ENCODE peak calls at places on chromosomes 6 and 20, in four cellular contexts. One of them, this sample, is unnamed. For H3K27me3, the result is how much of the 10 kb centered on the place peaks cover.

GRCh38 chr6:45959534-45960195 is 56.0 kb downstream of the CLIC5 start:
- DNase-seq in heart left ventricle: no peak
- DNase-seq in IMR-90: no peak
- DNase-seq in stomach: no peak
- DNase-seq in this sample: no peak

GRCh38 chr6:101011165-101011564 is 130.0 kb upstream of the ASCC3 start:
- DNase-seq in heart left ventricle: no peak
- DNase-seq in IMR-90: no peak
- DNase-seq in stomach: no peak
- DNase-seq in this sample: no peak

GRCh38 chr6:6905961-6906518 is 201.7 kb upstream of the RREB1 start:
- DNase-seq in heart left ventricle: no peak
- DNase-seq in IMR-90: no peak
- DNase-seq in stomach: no peak
- DNase-seq in this sample: no peak

GRCh38 chr6:3785745-3786098 is 34.2 kb upstream of the PXDC1 start:
- DNase-seq in heart left ventricle: no peak
- DNase-seq in IMR-90: no peak
- DNase-seq in stomach: no peak
- DNase-seq in this sample: no peak

GRCh38 chr6:164628302-164628931 is 681.0 kb downstream of the C6orf118 start:
- DNase-seq in heart left ventricle: no peak
- DNase-seq in IMR-90: no peak
- DNase-seq in stomach: no peak
- DNase-seq in this sample: no peak

GRCh38 chr6:35139924-35140524 is 1.1 kb downstream of the TCP11 start:
- DNase-seq in heart left ventricle: peak
- DNase-seq in IMR-90: peak
- DNase-seq in stomach: peak
- DNase-seq in this sample: no peak

GRCh38 chr6:28606424-28607391 is 81.0 kb downstream of the GPX5 start:
- DNase-seq in heart left ventricle: no peak
- DNase-seq in IMR-90: peak
- DNase-seq in stomach: no peak
- DNase-seq in this sample: no peak

GRCh38 chr6:141977782-141978181 is 154.9 kb upstream of the GJE1 start:
- DNase-seq in heart left ventricle: no peak
- DNase-seq in IMR-90: no peak
- DNase-seq in stomach: no peak
- DNase-seq in this sample: no peak

GRCh38 chr6:82612475-82612874 is 248.9 kb downstream of the TPBG start:
- DNase-seq in heart left ventricle: no peak
- DNase-seq in IMR-90: no peak
- DNase-seq in stomach: no peak
- DNase-seq in this sample: no peak

GRCh38 chr20:33217052-33217451 is at the start of gene BPIFA3:
- DNase-seq in heart left ventricle: no peak
- DNase-seq in IMR-90: no peak
- DNase-seq in stomach: no peak
- DNase-seq in this sample: no peak

GRCh38 chr6:92706976-92707375 is 712.4 kb downstream of the EPHA7 start:
- DNase-seq in heart left ventricle: no peak
- DNase-seq in IMR-90: no peak
- DNase-seq in stomach: no peak
- DNase-seq in this sample: no peak

GRCh38 chr20:57389695-57390603 is 1.2 kb upstream of the RBM38 start:
- DNase-seq in heart left ventricle: peak
- DNase-seq in IMR-90: no peak
- DNase-seq in stomach: no peak
- DNase-seq in this sample: peak

GRCh38 chr20:57390604-57391438 is at the start of gene RBM38:
- DNase-seq in heart left ventricle: peak
- DNase-seq in IMR-90: peak
- DNase-seq in stomach: peak
- DNase-seq in this sample: peak

GRCh38 chr20:57387463-57387862 is 3.7 kb upstream of the RBM38 start:
- DNase-seq in heart left ventricle: no peak
- DNase-seq in IMR-90: no peak
- DNase-seq in stomach: no peak
- DNase-seq in this sample: no peak

GRCh38 chr20:57387945-57388351 is 3.2 kb upstream of the RBM38 start:
- DNase-seq in heart left ventricle: no peak
- DNase-seq in IMR-90: no peak
- DNase-seq in stomach: peak
- DNase-seq in this sample: no peak

DNA sequence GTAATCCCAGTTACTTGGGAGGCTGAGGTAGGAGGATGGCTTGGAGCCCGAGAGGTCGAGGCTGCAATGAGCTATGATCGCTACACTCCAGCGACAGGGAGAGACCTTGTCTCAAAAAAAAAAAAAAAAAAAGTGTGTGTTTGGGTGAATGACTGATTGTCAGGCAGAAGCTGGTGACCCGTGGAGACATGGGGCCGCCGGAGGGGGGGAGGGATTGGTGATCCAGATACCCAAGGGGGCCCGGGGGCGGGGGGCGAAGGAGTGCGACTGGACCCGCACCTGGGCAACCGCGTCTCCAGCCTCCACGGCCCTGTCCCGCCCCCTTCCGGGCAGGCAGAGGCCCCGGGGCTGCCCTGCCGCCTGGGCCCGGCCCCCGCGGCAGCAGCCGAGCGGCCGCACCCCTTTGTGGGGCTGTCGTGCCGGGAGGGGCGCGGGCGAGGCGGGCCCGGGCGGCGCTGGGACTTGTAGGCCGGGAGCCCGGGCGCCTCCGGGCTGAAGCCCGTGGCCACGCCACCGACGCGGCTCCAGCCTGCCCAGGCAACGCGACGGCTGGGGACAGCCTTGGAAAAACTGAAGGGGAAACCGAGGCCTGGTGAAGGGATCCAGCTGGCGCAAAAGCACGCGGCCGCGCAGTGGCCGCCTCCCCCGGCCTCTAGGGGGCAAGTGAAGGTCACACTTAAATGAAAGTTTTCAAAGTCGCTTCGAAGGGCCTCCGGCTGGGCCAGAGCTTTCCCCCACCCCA is 2.1 kb upstream of the RBM38 start:
- DNase-seq in heart left ventricle: peak
- DNase-seq in IMR-90: peak
- DNase-seq in stomach: peak
- DNase-seq in this sample: peak
- TF ChIP-seq POLR2A in heart left ventricle: no peak
- TF ChIP-seq POLR2A in IMR-90: no peak
- TF ChIP-seq POLR2A in stomach: no peak
- TF ChIP-seq POLR2A in this sample: peak

DNA sequence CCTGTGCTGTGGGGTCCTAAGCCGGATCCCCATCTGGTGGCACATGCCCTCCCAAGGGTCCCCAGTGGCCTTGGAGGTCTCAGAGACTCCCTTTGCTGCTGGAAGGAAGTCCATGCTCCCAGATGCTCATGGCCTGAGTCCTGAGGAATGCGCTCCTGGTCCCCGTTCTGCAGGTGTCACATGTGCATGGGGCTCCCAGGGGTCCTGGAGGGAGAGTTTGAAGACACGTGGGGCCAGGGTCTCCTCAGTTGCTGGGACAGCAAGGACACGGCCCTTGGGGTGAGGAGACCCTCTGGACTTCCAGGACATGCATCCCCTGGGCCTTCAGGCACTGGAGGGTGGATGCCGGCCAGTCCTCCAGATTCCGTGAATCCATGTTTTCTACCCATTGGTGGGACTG is 11.7 kb downstream of the ZBP1 start:
- DNase-seq in heart left ventricle: no peak
- DNase-seq in IMR-90: no peak
- DNase-seq in stomach: no peak
- DNase-seq in this sample: no peak
- H3K27me3 ChIP-seq in heart left ventricle: under half
- H3K27me3 ChIP-seq in IMR-90: under half
- H3K27me3 ChIP-seq in stomach: under half
- H3K27me3 ChIP-seq in this sample: under half

DNA sequence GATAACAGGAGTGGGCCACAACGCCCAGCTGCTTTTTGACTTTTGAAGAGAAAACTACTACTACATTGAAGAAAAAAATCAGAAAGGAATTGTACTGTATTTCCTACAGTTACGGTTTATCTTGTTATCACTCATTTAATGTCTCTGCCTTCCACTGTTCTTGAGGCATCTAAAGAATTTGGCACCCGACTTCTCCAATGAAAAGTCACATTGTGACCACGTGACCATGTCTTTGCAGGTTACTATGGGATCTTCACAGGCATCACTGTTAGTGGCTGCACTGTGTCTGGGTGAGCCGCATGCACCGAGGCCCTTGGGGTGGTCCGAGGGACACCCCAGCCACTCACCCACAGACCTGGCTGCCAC is 26.8 kb downstream of the RRBP1 start:
- DNase-seq in heart left ventricle: no peak
- DNase-seq in IMR-90: no peak
- DNase-seq in stomach: no peak
- DNase-seq in this sample: no peak
- TF ChIP-seq POLR2A in heart left ventricle: no peak
- TF ChIP-seq POLR2A in IMR-90: no peak
- TF ChIP-seq POLR2A in stomach: no peak
- TF ChIP-seq POLR2A in this sample: no peak

GRCh38 chr6:44327096-44327495 is 13.9 kb upstream of the AARS2 start:
- DNase-seq in heart left ventricle: no peak
- DNase-seq in IMR-90: no peak
- DNase-seq in stomach: no peak
- DNase-seq in this sample: no peak
- H3K27me3 ChIP-seq in heart left ventricle: under half
- H3K27me3 ChIP-seq in IMR-90: under half
- H3K27me3 ChIP-seq in stomach: under half
- H3K27me3 ChIP-seq in this sample: under half

DNA sequence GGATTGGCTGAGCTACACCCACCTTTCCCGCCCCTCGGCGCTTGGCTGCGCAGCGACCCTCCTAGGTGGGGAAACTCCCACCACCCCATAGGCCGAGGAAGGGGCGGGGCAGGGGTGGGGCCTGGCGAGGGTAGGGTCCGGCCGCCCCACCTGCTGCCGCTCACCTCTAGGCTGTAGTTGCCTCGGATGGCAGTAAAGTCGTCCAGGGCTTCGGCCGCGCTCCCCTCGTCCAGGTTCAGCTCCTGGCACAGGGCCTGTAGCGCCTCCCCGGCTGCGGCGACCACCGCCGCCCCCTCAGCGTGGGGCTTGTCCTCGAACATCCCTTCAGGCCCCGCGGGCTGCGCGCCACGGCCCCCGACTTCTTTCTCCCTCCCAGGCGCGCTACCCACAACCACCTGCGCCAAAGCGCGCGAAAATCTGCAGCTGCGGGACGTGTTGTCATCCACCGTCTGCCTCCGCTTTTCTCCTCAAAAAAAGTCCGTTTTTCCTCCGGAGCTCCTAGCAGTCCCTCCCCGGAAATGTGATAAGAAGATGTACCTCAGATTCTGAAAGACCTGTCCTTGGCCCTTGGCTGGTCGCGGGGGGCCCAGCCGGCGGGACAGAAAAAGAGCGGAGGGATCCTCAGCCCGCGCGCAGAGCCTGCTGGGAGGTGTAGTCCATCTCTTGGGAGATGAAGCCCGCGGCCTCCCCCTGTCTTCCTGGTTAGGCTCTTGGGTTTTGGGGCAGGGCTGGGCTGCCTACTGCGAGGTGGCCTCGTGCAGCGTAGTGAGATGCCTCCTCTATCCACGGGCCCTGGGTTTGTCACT is at the start of gene RBL1:
- DNase-seq in heart left ventricle: peak
- DNase-seq in IMR-90: peak
- DNase-seq in stomach: peak
- DNase-seq in this sample: peak
- TF ChIP-seq POLR2A in heart left ventricle: no peak
- TF ChIP-seq POLR2A in IMR-90: no peak
- TF ChIP-seq POLR2A in stomach: no peak
- TF ChIP-seq POLR2A in this sample: peak

GRCh38 chr6:31222496-31222895 is 49.4 kb downstream of the HLA-C start:
- DNase-seq in heart left ventricle: no peak
- DNase-seq in IMR-90: no peak
- DNase-seq in stomach: no peak
- DNase-seq in this sample: no peak

GRCh38 chr6:31228484-31228883 is 43.4 kb downstream of the HLA-C start:
- DNase-seq in heart left ventricle: no peak
- DNase-seq in IMR-90: no peak
- DNase-seq in stomach: no peak
- DNase-seq in this sample: no peak

GRCh38 chr6:31225735-31226134 is 46.2 kb downstream of the HLA-C start:
- DNase-seq in heart left ventricle: no peak
- DNase-seq in IMR-90: no peak
- DNase-seq in stomach: peak
- DNase-seq in this sample: no peak

GRCh38 chr6:31227143-31227542 is 44.7 kb downstream of the HLA-C start:
- DNase-seq in heart left ventricle: no peak
- DNase-seq in IMR-90: peak
- DNase-seq in stomach: no peak
- DNase-seq in this sample: no peak
- H3K27me3 ChIP-seq in heart left ventricle: under half
- H3K27me3 ChIP-seq in IMR-90: under half
- H3K27me3 ChIP-seq in stomach: under half
- H3K27me3 ChIP-seq in this sample: under half

GRCh38 chr6:33075568-33076405 is at the start of gene HLA-DPB1:
- DNase-seq in heart left ventricle: peak
- DNase-seq in IMR-90: peak
- DNase-seq in stomach: no peak
- DNase-seq in this sample: no peak
- TF ChIP-seq POLR2A in heart left ventricle: no peak
- TF ChIP-seq POLR2A in IMR-90: no peak
- TF ChIP-seq POLR2A in stomach: no peak
- TF ChIP-seq POLR2A in this sample: peak

GRCh38 chr20:7207186-7207585 is 439.7 kb downstream of the BMP2 start:
- DNase-seq in heart left ventricle: no peak
- DNase-seq in IMR-90: no peak
- DNase-seq in stomach: no peak
- DNase-seq in this sample: no peak

GRCh38 chr20:7214081-7214740 is 446.7 kb downstream of the BMP2 start:
- DNase-seq in heart left ventricle: no peak
- DNase-seq in IMR-90: no peak
- DNase-seq in stomach: no peak
- DNase-seq in this sample: no peak

DNA sequence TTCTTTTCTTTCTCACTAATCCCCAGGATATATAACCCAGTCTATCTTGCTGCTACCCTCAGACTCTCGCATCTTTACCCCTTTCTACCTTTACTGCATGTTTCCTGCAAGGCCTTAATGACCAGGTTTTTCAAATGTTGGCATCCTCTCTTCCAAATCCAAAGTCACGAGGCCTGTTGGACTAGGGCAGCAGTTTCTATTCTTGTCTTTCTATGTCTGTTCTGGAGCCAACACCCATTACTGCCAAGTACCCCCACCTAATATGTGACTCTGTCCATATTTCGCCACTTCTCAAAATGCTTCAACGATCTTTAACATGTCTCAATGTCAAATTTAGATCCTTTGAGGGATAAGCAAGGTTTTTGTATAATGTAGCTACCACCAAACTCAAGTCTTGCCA is 443.4 kb downstream of the BMP2 start:
- DNase-seq in heart left ventricle: no peak
- DNase-seq in IMR-90: no peak
- DNase-seq in stomach: no peak
- DNase-seq in this sample: no peak
- H3K27me3 ChIP-seq in heart left ventricle: under half
- H3K27me3 ChIP-seq in IMR-90: under half
- H3K27me3 ChIP-seq in stomach: under half
- H3K27me3 ChIP-seq in this sample: under half

GRCh38 chr6:42704251-42704936 is 18.0 kb downstream of the PRPH2 start:
- DNase-seq in heart left ventricle: peak
- DNase-seq in IMR-90: no peak
- DNase-seq in stomach: peak
- DNase-seq in this sample: no peak
- TF ChIP-seq POLR2A in heart left ventricle: no peak
- TF ChIP-seq POLR2A in IMR-90: no peak
- TF ChIP-seq POLR2A in stomach: no peak
- TF ChIP-seq POLR2A in this sample: no peak

This sample was measured in Peyer's patch.